ENCODE peak calls at places on chromosomes 4 and X, in four cellular contexts. I is HepG2, N is K562, D is GM12878. H is an unnamed sample.

GRCh38 chrX:121642415-121642814 is 595.0 kb downstream of the GLUD2 start:
- DNase-seq in D (no peak), I (no peak), N (no peak), H (no peak)

GRCh38 chr4:67928547-67928946 is 34.7 kb downstream of the TMPRSS11A start:
- DNase-seq in N (no peak), I (no peak), D (no peak), H (no peak)

GRCh38 chr4:122117743-122118142 is 34.4 kb upstream of the BLTP1 start:
- DNase-seq in D (no peak), I (no peak), N (peak; percentile 19), H (no peak)

GRCh38 chrX:107775000-107775733 is 420 bp downstream of the TSC22D3 start:
- DNase-seq in I (no peak), D (no peak), N (no peak), H (no peak)

GRCh38 chrX:68698955-68699354 is 51.5 kb downstream of the STARD8 start:
- DNase-seq in I (peak; percentile 66), D (no peak), N (no peak), H (no peak)

GRCh38 chr4:110869862-110870577 is 247.1 kb upstream of the PITX2 start:
- DNase-seq in I (no peak), D (peak; percentile 13), N (no peak), H (no peak)

GRCh38 chr4:14428125-14428524 is 574.2 kb upstream of the CPEB2 start:
- DNase-seq in D (no peak), N (no peak), I (no peak), H (no peak)

GRCh38 chr4:76712564-76712963 is 185.4 kb downstream of the SOWAHB start:
- DNase-seq in I (no peak), D (no peak), N (no peak), H (no peak)

GRCh38 chr4:7763788-7764187 is 175.9 kb downstream of the AFAP1 start:
- DNase-seq in I (no peak), N (no peak), D (no peak), H (no peak)

GRCh38 chrX:48474127-48474526 is 1.9 kb upstream of the FTSJ1 start:
- DNase-seq in D (no peak), I (no peak), N (peak; percentile 30), H (peak; percentile 31)

GRCh38 chrX:69070949-69071650 is 94.2 kb downstream of the PJA1 start:
- DNase-seq in N (no peak), D (no peak), I (no peak), H (no peak)

DNA sequence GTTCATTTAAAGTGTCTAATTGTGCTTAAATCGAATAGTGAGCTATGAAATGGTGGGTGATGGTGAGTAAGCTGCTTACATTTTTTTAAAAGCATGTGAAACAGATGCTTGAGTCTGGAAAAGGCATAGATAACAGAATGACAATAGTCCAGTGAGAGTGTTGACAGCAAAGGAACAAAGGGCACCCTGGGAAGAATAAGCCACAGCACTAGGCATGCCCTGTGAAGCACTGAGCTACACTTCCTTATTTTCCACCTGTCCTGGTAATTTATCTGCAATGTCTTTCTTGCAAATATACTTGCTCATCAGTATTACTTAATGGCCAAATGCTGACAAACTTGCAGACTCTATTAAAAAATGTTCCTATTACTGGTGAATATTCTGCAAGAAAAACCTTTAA is 168.7 kb downstream of the PRDM5 start:
- DNase-seq in I (no peak), N (no peak), D (no peak), H (no peak)
- TF ChIP-seq TARDBP in I (no peak), N (no peak), D (no peak), H (no peak)

DNA sequence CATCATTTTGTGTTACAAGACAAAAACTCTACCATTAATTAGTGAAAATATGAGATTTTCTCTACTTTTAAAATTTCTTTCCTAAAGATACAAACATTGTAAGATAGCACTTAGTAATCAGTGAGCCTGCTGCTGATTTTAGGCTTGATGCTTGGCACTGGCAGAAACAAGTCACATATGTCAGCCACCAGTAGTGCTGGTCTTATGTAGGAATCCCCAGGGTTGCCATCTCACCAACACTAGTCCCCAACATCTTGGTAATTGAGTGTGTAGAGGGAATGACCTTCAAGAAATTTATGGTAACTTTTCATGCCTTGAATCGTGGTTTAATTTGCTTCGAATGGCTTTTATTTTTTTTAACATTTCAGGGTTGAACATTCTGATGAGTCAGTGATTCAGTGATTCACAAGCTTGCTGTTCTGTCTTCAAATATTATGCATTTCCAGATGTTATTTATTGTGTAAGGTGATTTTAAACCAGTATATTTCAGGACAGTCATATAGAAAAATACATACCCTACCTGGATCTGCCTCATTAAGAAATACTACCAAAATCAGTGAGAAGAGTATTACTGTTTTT is 11.9 kb downstream of the EXOC1 start:
- DNase-seq in I (no peak), D (no peak), N (no peak), H (no peak)
- TF ChIP-seq TARDBP in I (no peak), D (no peak), N (no peak), H (no peak)

GRCh38 chr4:38188631-38189101 is 228.5 kb downstream of the PTTG2 start:
- DNase-seq in N (no peak), I (no peak), D (no peak), H (no peak)

GRCh38 chr4:38189445-38189844 is 229.2 kb downstream of the PTTG2 start:
- DNase-seq in D (no peak), N (no peak), I (peak; percentile 65), H (no peak)

GRCh38 chr4:38188136-38188535 is 227.9 kb downstream of the PTTG2 start:
- DNase-seq in D (no peak), I (no peak), N (no peak), H (no peak)

GRCh38 chr4:38192516-38192915 is 232.3 kb downstream of the PTTG2 start:
- DNase-seq in N (no peak), D (no peak), I (no peak), H (no peak)

DNA sequence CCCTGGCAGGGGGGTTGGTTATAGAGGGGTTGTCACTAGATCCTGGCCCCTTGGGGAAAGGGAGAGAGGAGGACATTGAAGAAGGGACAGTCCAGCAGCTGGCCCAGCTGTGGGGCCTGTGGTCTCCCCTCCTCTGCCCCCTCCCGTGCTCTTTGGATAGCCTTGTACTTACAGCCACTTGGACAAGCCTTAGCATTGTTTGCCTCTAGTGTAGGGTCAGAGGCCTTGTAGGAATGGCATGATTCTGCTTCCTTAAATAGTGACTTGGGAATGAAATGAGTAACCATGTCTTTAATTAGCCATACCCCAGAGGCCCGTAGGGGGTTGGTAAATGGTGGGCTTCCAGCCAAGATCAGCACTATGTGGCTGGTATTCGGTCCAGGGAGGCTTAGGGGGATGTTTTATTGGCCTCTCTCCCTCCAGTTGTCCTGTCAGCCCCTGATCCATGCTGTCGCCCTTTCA is 230.6 kb downstream of the PTTG2 start:
- DNase-seq in I (no peak), N (no peak), D (no peak), H (peak; percentile 17)
- TF ChIP-seq TARDBP in I (no peak), N (no peak), D (no peak), H (no peak)

GRCh38 chrX:12330841-12331240 is 192.6 kb downstream of the FRMPD4 start:
- DNase-seq in N (no peak), D (no peak), I (no peak), H (no peak)
- TF ChIP-seq TARDBP in N (no peak), D (no peak), I (no peak), H (no peak)

DNA sequence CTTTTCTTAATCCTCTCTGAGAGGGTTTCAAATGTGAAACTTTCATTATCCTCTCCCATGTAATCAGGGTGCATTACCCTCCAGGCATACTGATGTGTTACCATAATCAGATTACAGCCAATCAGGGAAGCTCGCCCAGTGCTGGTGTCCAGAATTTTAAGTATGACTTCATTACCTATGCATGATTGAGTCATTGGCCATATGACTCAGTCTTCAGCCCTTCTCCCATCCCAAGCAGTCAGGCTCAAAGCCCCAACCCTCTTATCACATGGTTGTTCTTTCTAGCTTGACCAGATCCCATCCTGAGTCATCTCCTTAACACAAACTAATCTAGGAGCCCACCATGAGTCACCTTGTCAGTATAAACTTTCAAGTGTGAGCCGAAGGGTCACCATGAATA is 1668.1 kb upstream of the AGA start:
- DNase-seq in I (no peak), N (no peak), D (no peak), H (peak; percentile 3)
- TF ChIP-seq TARDBP in I (no peak), N (no peak), D (no peak), H (no peak)

DNA sequence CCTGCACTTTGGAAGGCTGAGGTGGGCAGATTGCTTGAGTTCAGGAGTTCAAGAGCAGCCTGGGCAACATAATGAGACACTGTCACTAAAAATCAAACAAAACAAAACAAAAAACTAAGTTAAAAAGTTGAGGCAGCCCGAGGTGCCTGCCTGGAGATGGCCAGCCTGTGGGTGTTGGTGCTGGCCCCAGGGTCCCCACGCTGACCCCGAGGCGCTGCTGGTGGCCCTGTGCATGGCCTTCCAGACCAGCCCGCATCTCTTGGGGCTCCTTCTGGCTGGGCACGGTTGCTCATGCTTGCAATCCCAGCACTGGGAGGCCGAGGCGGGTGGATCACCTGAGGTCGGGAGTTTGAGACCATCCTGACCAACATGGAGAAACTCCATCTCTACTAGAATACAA is 4.4 kb downstream of the ETNPPL start:
- DNase-seq in N (no peak), I (no peak), D (no peak), H (no peak)
- TF ChIP-seq TARDBP in N (no peak), I (no peak), D (no peak), H (no peak)

GRCh38 chr4:60780874-60781273 is 419.3 kb upstream of the ADGRL3 start:
- DNase-seq in I (no peak), D (no peak), N (no peak), H (no peak)
- TF ChIP-seq TARDBP in I (no peak), D (no peak), N (no peak), H (no peak)

DNA sequence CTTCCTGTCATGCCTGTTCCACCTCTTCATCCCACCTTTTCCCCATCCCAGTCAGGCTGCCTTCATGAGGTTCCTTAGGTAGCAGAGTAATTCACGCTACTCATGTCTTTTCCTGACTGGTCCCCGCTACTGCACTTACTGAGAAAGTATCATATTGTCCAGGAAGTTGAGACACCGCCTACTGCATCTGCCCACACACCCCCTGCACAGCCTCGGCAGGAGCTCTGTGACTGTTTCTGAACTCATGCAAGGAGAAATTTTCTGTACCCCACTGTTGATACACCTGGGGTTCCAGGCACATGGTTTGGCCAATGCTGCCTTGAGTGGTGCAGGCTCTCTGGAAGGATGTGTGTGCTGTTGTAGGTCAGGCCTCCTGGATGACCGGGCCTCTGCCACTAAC is 39.6 kb downstream of the HADH start:
- DNase-seq in N (no peak), D (no peak), I (no peak), H (no peak)
- TF ChIP-seq TARDBP in N (no peak), D (no peak), I (no peak), H (no peak)

GRCh38 chrX:27660878-27661277 is 70.7 kb downstream of the DCAF8L2 start:
- DNase-seq in N (no peak), I (no peak), D (no peak), H (no peak)
- TF ChIP-seq TARDBP in N (no peak), I (no peak), D (no peak), H (no peak)

H was measured in HEK293T.